ENCODE peak calls at places on chromosomes 4 and X, in five cellular contexts. Z, R, Y, E and J are unnamed samples.

GRCh38 chrX:38672646-38673045 is 111.3 kb downstream of the TSPAN7 start:
- DNase-seq in Y (no peak), Z (no peak), R (no peak), E (no peak), J (no peak)

GRCh38 chr4:37666625-37667071 is 19.5 kb downstream of the RELL1 start:
- DNase-seq in Z (no peak), Y (no peak), R (no peak), E (no peak), J (no peak)

GRCh38 chr4:126799471-126799870 is 833.3 kb upstream of the INTU start:
- DNase-seq in E (no peak), Z (no peak), Y (no peak), R (no peak), J (no peak)

GRCh38 chr4:55781809-55782208 is 37.8 kb upstream of the EXOC1L start:
- DNase-seq in Y (no peak), Z (no peak), E (no peak), R (no peak), J (no peak)

GRCh38 chrX:40260123-40260751 is 162.5 kb upstream of the BCOR start:
- DNase-seq in Y (no peak), R (no peak), E (no peak), Z (no peak), J (no peak)

GRCh38 chr4:169283114-169283509 is 12.4 kb upstream of the SH3RF1 start:
- DNase-seq in R (no peak), E (no peak), Y (no peak), Z (no peak), J (no peak)

GRCh38 chrX:129998006-129998405 is 15.6 kb downstream of the BCORL1 start:
- DNase-seq in E (no peak), Z (no peak), R (no peak), Y (no peak), J (no peak)

GRCh38 chrX:153885968-153886903 is at the start of gene L1CAM:
- DNase-seq in E (no peak), R (peak), Z (peak), Y (no peak), J (no peak)

GRCh38 chrX:68146054-68146453 is 287.2 kb downstream of the OPHN1 start:
- DNase-seq in Y (no peak), E (peak), Z (no peak), R (no peak), J (no peak)

GRCh38 chr4:70874268-70875156 is 27.7 kb upstream of the MOB1B start:
- DNase-seq in E (no peak), Y (no peak), R (no peak), Z (no peak), J (no peak)

GRCh38 chr4:93828830-93829530 is 427 bp downstream of the ATOH1 start:
- DNase-seq in Z (no peak), Y (no peak), E (peak), R (no peak), J (no peak)

GRCh38 chr4:96035727-96036126 is 195.8 kb downstream of the PDHA2 start:
- DNase-seq in Y (no peak), Z (no peak), R (no peak), E (peak), J (no peak)

GRCh38 chr4:112403072-112403945 is 106.1 kb downstream of the ALPK1 start:
- DNase-seq in E (no peak), R (no peak), Y (no peak), Z (no peak), J (no peak)

GRCh38 chr4:154559141-154559841 is 3.5 kb upstream of the FGB start:
- DNase-seq in Z (peak), Y (no peak), R (no peak), E (peak), J (no peak)

GRCh38 chr4:73662709-73663546 is 42.7 kb upstream of the RASSF6 start:
- DNase-seq in Z (peak), E (peak), Y (no peak), R (no peak), J (no peak)

GRCh38 chr4:21882050-21882839 is 66.3 kb downstream of the KCNIP4 start:
- DNase-seq in Y (no peak), Z (no peak), E (peak), R (no peak), J (no peak)

GRCh38 chr4:77433102-77433733 is 172.4 kb upstream of the CXCL13 start:
- DNase-seq in E (peak), Y (no peak), R (no peak), Z (no peak), J (peak)

GRCh38 chr4:129355031-129355430 is 259.1 kb downstream of the C4orf33 start:
- DNase-seq in Y (no peak), E (no peak), R (no peak), Z (no peak), J (no peak)

GRCh38 chr4:30385650-30386049 is 334.5 kb upstream of the PCDH7 start:
- DNase-seq in E (no peak), Z (no peak), Y (no peak), R (no peak), J (no peak)

GRCh38 chrX:7972586-7972985 is 45.4 kb upstream of the PNPLA4 start:
- DNase-seq in R (no peak), E (no peak), Z (no peak), Y (no peak), J (no peak)

GRCh38 chrX:77061533-77061932 is 385.7 kb upstream of the FGF16 start:
- DNase-seq in Z (no peak), Y (no peak), R (no peak), E (no peak), J (no peak)

GRCh38 chrX:118261136-118261535 is 84.8 kb upstream of the WDR44 start:
- DNase-seq in Y (no peak), Z (no peak), R (no peak), E (no peak), J (no peak)

GRCh38 chrX:68098431-68098830 is 334.9 kb downstream of the OPHN1 start:
- DNase-seq in E (no peak), R (no peak), Y (no peak), Z (no peak), J (no peak)

GRCh38 chr4:37549003-37549402 is 137.2 kb downstream of the RELL1 start:
- DNase-seq in E (no peak), Z (no peak), R (no peak), Y (no peak), J (no peak)

GRCh38 chr4:6502747-6503465 is 30.5 kb upstream of the PPP2R2C start:
- DNase-seq in Z (no peak), Y (no peak), E (no peak), R (no peak), J (no peak)

GRCh38 chrX:123835661-123836371 is 24.0 kb upstream of the XIAP start:
- DNase-seq in Y (no peak), Z (no peak), E (no peak), R (no peak), J (no peak)

GRCh38 chr4:67106846-67107467 is 438.3 kb downstream of the CENPC start:
- DNase-seq in R (no peak), E (no peak), Y (no peak), Z (peak), J (no peak)

GRCh38 chr4:186743261-186743660 is 19.6 kb upstream of the FAT1 start:
- DNase-seq in Y (peak), Z (no peak), E (no peak), R (no peak), J (no peak)

GRCh38 chrX:24498975-24499374 is 33.9 kb downstream of the PDK3 start:
- DNase-seq in R (no peak), Y (no peak), Z (no peak), E (peak), J (no peak)

GRCh38 chrX:9724711-9725110 is 40.9 kb downstream of the GPR143 start:
- DNase-seq in E (no peak), Z (no peak), Y (no peak), R (no peak), J (no peak)

GRCh38 chrX:118346258-118347094 is 570 bp downstream of the WDR44 start:
- DNase-seq in Y (peak), R (peak), Z (peak), E (peak), J (peak)

GRCh38 chrX:152892999-152893605 is 4.8 kb upstream of the ZNF185 start:
- DNase-seq in Z (no peak), Y (no peak), R (no peak), E (no peak), J (no peak)

GRCh38 chr4:3387943-3388348 is 53.8 kb upstream of the HGFAC start:
- DNase-seq in Y (peak), R (no peak), Z (no peak), E (no peak), J (peak)

GRCh38 chr4:68748181-68748981 is 67.4 kb upstream of the UGT2B10 start:
- DNase-seq in E (no peak), Y (no peak), R (no peak), Z (no peak), J (no peak)

GRCh38 chr4:1010522-1011021 is 854 bp upstream of the FGFRL1 start:
- DNase-seq in Z (no peak), Y (no peak), R (peak), E (no peak), J (peak)

GRCh38 chr4:10998826-10999225 is 314.3 kb upstream of the CLNK start:
- DNase-seq in R (no peak), Y (no peak), Z (no peak), E (no peak), J (no peak)